ENCODE peak calls at places on chromosomes 1 and 21, in five cellular contexts. U, F, N, W and E are unnamed samples.
A peak's percentile ranks its signal among the peaks of the same experiment; 100 is the strongest.

GRCh38 chr1:176849281-176849680 is 315.2 kb downstream of the ASTN1 start:
- DNase-seq in U (no peak), N (no peak), F (no peak), W (no peak), E (no peak)

GRCh38 chr1:107140703-107141490 is at the start of gene NTNG1:
- DNase-seq in N (no peak), U (peak; percentile 32), W (no peak), F (peak; percentile 13), E (no peak)

GRCh38 chr21:17570773-17571172 is 41.9 kb downstream of the BTG3 start:
- DNase-seq in F (no peak), U (no peak), W (no peak), N (no peak), E (no peak)

GRCh38 chr21:16588433-16588860 is 858.7 kb downstream of the USP25 start:
- DNase-seq in F (peak; percentile 82), U (peak; percentile 92), W (peak; percentile 45), N (peak; percentile 40), E (no peak)

GRCh38 chr1:70518106-70518505 is 107.0 kb downstream of the CTH start:
- DNase-seq in F (no peak), U (no peak), N (no peak), W (no peak), E (no peak)

GRCh38 chr1:58576727-58577675 is at the start of gene TACSTD2:
- DNase-seq in N (peak; percentile 87), F (peak; percentile 89), U (no peak), W (no peak), E (no peak)

GRCh38 chr21:29008373-29008772 is 10.8 kb downstream of the RWDD2B start:
- DNase-seq in W (no peak), F (no peak), U (no peak), N (no peak), E (no peak)

GRCh38 chr1:29195875-29196274 is 14.2 kb upstream of the SRSF4 start:
- DNase-seq in W (no peak), U (peak; percentile 27), N (no peak), F (no peak), E (no peak)

GRCh38 chr1:157073944-157074685 is 25.5 kb downstream of the ETV3L start:
- DNase-seq in N (peak; percentile 77), W (peak; percentile 66), U (peak; percentile 36), F (peak; percentile 69), E (peak; percentile 84)

GRCh38 chr1:203612932-203613682 is 13.5 kb upstream of the ATP2B4 start:
- DNase-seq in U (peak; percentile 27), W (no peak), N (no peak), F (no peak), E (no peak)
- H3K4me3 ChIP-seq in U (no peak overlapping the region), W (no peak overlapping the region), N (no peak overlapping the region), F (no peak overlapping the region), E (no peak overlapping the region)

DNA sequence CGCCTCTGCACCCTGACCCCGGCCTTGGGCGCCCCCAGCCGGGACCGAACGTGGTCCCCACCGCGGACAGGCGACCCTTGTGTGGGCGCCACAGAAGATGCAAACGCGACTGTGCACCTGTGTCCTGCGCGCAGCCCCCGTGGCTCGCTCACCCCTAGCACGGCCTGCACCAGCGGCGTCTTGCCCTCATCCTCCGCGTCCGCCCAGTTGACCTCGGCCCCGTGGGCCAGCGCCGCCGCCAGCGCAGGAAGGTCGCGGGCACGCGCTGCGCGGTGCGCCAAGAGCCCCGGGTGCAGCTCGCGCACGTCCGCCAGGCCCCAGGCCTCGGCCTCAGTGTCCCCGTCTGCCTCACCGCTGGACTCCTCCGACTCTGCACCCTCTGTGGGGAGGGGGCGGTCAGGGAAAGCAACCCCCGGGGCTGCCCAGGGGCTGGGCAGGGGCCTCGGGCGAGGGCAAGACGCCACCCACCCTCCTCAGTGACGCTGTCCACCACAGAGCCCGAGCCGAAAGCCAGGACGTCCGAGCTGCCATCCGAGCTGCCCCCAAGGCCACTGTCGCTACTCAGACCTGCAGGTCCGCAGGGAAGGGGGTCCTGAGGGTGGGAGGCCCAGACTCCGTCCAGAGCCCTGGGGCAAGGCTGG is 13.4 kb downstream of the ACAP3 start:
- DNase-seq in F (no peak), W (no peak), N (no peak), U (no peak), E (no peak)
- H3K4me3 ChIP-seq in F (no peak overlapping the region), W (no peak overlapping the region), N (no peak overlapping the region), U (no peak overlapping the region), E (no peak overlapping the region)

DNA sequence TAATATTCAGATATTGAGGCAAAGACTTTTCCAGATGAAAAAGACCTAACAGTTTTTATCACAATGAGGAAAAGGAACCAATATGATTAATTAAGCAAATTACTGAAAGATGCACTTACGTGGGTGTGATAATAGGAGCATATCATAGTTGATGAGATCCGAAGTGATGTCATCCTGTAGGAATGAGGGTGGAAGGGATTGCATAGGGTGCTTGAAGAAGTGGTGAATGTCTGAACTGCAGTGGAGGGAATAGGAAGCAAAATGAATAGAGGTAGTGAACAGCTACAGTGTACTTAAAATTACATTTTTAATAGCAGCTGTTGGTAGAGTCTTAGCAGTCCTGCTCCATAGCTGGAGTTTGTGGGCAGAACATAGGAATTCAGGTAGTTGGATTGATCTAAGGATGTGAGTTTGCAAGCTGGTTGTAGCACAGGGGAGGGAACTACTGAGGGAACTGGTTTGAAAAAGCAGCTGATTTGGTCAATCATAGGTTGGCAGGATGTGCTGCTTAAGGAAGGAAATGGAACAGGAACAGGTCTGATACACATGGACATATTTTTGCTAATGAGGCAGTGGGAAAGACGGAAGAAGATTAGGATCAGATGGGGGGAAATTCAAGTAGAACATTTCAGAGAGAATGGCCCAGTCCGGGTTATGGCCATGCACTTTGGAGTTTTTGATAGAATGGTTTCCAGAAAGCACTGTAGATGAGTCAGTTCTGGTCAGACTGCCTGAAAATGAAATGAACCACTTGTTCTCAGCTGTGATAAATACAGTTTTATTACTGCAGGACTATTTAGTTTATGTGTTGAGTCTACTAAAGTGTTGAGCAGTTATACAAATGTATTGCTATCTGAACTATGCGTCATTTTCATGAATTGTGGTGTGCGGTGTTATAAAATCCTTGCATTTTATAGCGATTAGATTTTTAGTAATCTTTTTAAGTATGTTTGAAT is 155.8 kb downstream of the RYR2 start:
- DNase-seq in W (no peak), U (no peak), F (no peak), N (no peak), E (no peak)
- H3K4me3 ChIP-seq in W (no peak overlapping the region), U (no peak overlapping the region), F (no peak overlapping the region), N (no peak overlapping the region), E (no peak overlapping the region)

GRCh38 chr1:116878804-116879477 is 30.8 kb upstream of the PTGFRN start:
- DNase-seq in F (peak; percentile 97), W (peak; percentile 41), N (peak; percentile 64), U (peak; percentile 80), E (peak; percentile 73)
- H3K4me3 ChIP-seq in F (peak overlapping the region; percentile 22), W (peak overlapping the region; percentile 23), N (no peak overlapping the region), U (no peak overlapping the region), E (peak overlapping the region; percentile 21)

DNA sequence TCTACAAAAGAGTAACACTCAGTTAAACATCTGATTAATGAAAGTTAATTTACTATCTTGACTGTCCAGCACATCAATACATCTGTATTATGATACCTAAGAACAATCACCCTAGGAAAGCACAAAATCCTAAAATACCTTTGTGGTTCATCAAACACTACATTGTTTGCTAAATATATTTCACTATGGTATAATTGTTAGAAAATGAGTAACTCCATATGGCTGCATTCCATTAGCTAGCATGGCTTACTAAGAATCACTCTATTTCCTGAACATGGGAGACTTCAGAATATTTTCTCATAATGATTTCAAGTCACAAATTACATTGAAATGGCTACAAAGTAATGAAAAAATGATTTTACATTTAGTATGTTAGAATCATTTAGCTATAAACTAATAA is 12.5 kb downstream of the TRMT1L start:
- DNase-seq in W (no peak), N (no peak), U (peak; percentile 62), F (peak; percentile 30), E (no peak)
- H3K4me3 ChIP-seq in W (no peak overlapping the region), N (no peak overlapping the region), U (no peak overlapping the region), F (no peak overlapping the region), E (no peak overlapping the region)

GRCh38 chr21:31298618-31299269 is 45.3 kb downstream of the TIAM1 start:
- DNase-seq in F (peak; percentile 80), N (no peak), W (no peak), U (peak; percentile 90), E (no peak)
- H3K4me3 ChIP-seq in F (no peak overlapping the region), N (no peak overlapping the region), W (no peak overlapping the region), U (no peak overlapping the region), E (no peak overlapping the region)

GRCh38 chr1:229040630-229041358 is 230.1 kb upstream of the RAB4A start:
- DNase-seq in U (no peak), N (no peak), F (no peak), W (no peak), E (no peak)
- H3K4me3 ChIP-seq in U (no peak overlapping the region), N (no peak overlapping the region), F (no peak overlapping the region), W (no peak overlapping the region), E (no peak overlapping the region)

GRCh38 chr1:27427836-27428315 is 35.5 kb downstream of the GPR3 start:
- DNase-seq in U (no peak), N (no peak), W (no peak), F (no peak), E (no peak)

GRCh38 chr1:27430903-27431653 is 38.7 kb downstream of the GPR3 start:
- DNase-seq in U (peak; percentile 30), N (no peak), W (peak; percentile 50), F (no peak), E (no peak)

GRCh38 chr1:27427329-27427728 is 34.9 kb downstream of the GPR3 start:
- DNase-seq in U (no peak), F (no peak), N (no peak), W (no peak), E (no peak)

GRCh38 chr1:27428316-27429028 is 36.0 kb downstream of the GPR3 start:
- DNase-seq in U (no peak), N (no peak), F (no peak), W (peak; percentile 50), E (no peak)

GRCh38 chr1:27429029-27429425 is 36.6 kb downstream of the GPR3 start:
- DNase-seq in F (no peak), N (no peak), W (no peak), U (no peak), E (no peak)
- H3K4me3 ChIP-seq in F (no peak overlapping the region), N (no peak overlapping the region), W (no peak overlapping the region), U (no peak overlapping the region), E (no peak overlapping the region)

GRCh38 chr1:35174225-35174540 is 18.8 kb downstream of the SFPQ start:
- DNase-seq in F (no peak), W (no peak), N (no peak), U (no peak), E (no peak)

GRCh38 chr1:35171579-35171978 is 21.4 kb downstream of the SFPQ start:
- DNase-seq in U (no peak), N (no peak), F (no peak), W (no peak), E (no peak)

GRCh38 chr1:35173516-35174224 is 19.3 kb downstream of the SFPQ start:
- DNase-seq in U (peak; percentile 10), N (no peak), F (peak; percentile 20), W (no peak), E (no peak)

GRCh38 chr1:35175067-35176001 is 17.6 kb downstream of the SFPQ start:
- DNase-seq in U (no peak), F (no peak), N (no peak), W (no peak), E (no peak)

GRCh38 chr1:35172022-35172421 is 20.9 kb downstream of the SFPQ start:
- DNase-seq in F (no peak), W (no peak), N (no peak), U (no peak), E (no peak)
- H3K4me3 ChIP-seq in F (no peak overlapping the region), W (no peak overlapping the region), N (no peak overlapping the region), U (no peak overlapping the region), E (no peak overlapping the region)